ENCODE peak calls at places on chromosomes 13 and 19, in eight cellular contexts. U, X, K, G, T, O, Z and I are unnamed samples.
A peak's percentile ranks its signal among the peaks of the same experiment; 100 is the strongest.

GRCh38 chr19:2371656-2372055 is 11.6 kb downstream of the TMPRSS9 start:
- DNase-seq in X (no peak), Z (no peak), O (no peak), T (peak; percentile 44), G (no peak), K (peak; percentile 51), U (no peak), I (no peak)

GRCh38 chr13:27573265-27573664 is 47.1 kb downstream of the LNX2 start:
- DNase-seq in K (peak; percentile 96), O (no peak), X (no peak), Z (no peak), G (no peak), U (no peak), T (peak; percentile 80), I (no peak)

GRCh38 chr13:110001622-110002275 is 215.4 kb upstream of the IRS2 start:
- DNase-seq in X (no peak), T (peak; percentile 74), G (no peak), O (no peak), U (no peak), K (peak; percentile 79), Z (no peak), I (no peak)

GRCh38 chr19:11194657-11195056 is 2.7 kb downstream of the KANK2 start:
- DNase-seq in K (no peak), U (no peak), G (no peak), Z (peak; percentile 66), T (no peak), X (no peak), O (peak; percentile 37), I (no peak)

GRCh38 chr13:45415112-45415511 is 3.1 kb downstream of the SLC25A30 start:
- DNase-seq in K (no peak), X (no peak), O (no peak), U (no peak), Z (no peak), G (no peak), T (no peak), I (no peak)

GRCh38 chr13:22032905-22033304 is 362.0 kb downstream of the FGF9 start:
- DNase-seq in Z (no peak), K (no peak), G (no peak), T (no peak), O (no peak), U (no peak), X (no peak), I (no peak)

GRCh38 chr19:50497030-50497420 is 14.0 kb downstream of the JOSD2 start:
- DNase-seq in T (no peak), G (no peak), O (no peak), X (no peak), Z (peak; percentile 35), U (no peak), K (no peak), I (no peak)

GRCh38 chr13:114166381-114167131 is 12.5 kb upstream of the CFAP97D2 start:
- DNase-seq in G (no peak), K (no peak), O (no peak), X (peak; percentile 58), T (no peak), Z (peak; percentile 28), U (no peak), I (no peak)

GRCh38 chr19:45798995-45799517 is 6.4 kb upstream of the DMWD start:
- DNase-seq in O (peak; percentile 70), G (peak; percentile 23), X (peak; percentile 70), U (peak; percentile 79), T (peak; percentile 65), K (peak; percentile 77), Z (no peak), I (peak; percentile 56)

GRCh38 chr19:42111811-42112210 is 20.4 kb downstream of the POU2F2 start:
- DNase-seq in G (no peak), U (no peak), T (no peak), X (no peak), Z (no peak), K (peak; percentile 83), O (no peak), I (no peak)

GRCh38 chr19:19900574-19901444 is at the start of gene ZNF93:
- DNase-seq in G (peak; percentile 67), O (peak; percentile 98), T (peak; percentile 51), K (peak; percentile 14), U (peak; percentile 95), X (peak; percentile 90), Z (peak; percentile 95), I (peak; percentile 98)

GRCh38 chr13:97372929-97373328 is 61.0 kb upstream of the RAP2A start:
- DNase-seq in T (no peak), K (no peak), U (no peak), Z (no peak), O (no peak), G (no peak), X (peak; percentile 52), I (no peak)